ENCODE peak calls at places on chromosome X, in ten cellular contexts. One of them, this sample, is unnamed.
A peak's percentile ranks its signal among the peaks of the same experiment; 100 is the strongest.

GRCh38 chrX:45846328-45846727 is 645.7 kb upstream of the DIPK2B start:
- DNase-seq in right cardiac atrium: no peak
- DNase-seq in IMR-90: no peak
- DNase-seq in SJSA1: no peak
- DNase-seq in naive thymus-derived CD4-positive, alpha-beta T cell: no peak
- DNase-seq in A549: no peak
- DNase-seq in body of pancreas: no peak
- DNase-seq in spleen: no peak
- DNase-seq in effector memory CD4-positive, alpha-beta T cell: no peak
- DNase-seq in astrocyte: no peak
- DNase-seq in this sample: no peak

GRCh38 chrX:150509703-150510102 is 58.7 kb upstream of the MTM1 start:
- DNase-seq in naive thymus-derived CD4-positive, alpha-beta T cell: no peak
- DNase-seq in IMR-90: no peak
- DNase-seq in body of pancreas: peak; percentile 19
- DNase-seq in A549: no peak
- DNase-seq in astrocyte: no peak
- DNase-seq in effector memory CD4-positive, alpha-beta T cell: no peak
- DNase-seq in right cardiac atrium: no peak
- DNase-seq in SJSA1: no peak
- DNase-seq in spleen: no peak
- DNase-seq in this sample: no peak

GRCh38 chrX:111164728-111165127 is 68.7 kb downstream of the PAK3 start:
- DNase-seq in astrocyte: no peak
- DNase-seq in effector memory CD4-positive, alpha-beta T cell: no peak
- DNase-seq in right cardiac atrium: no peak
- DNase-seq in body of pancreas: no peak
- DNase-seq in spleen: no peak
- DNase-seq in A549: peak; percentile 8
- DNase-seq in naive thymus-derived CD4-positive, alpha-beta T cell: no peak
- DNase-seq in IMR-90: peak; percentile 2
- DNase-seq in SJSA1: no peak
- DNase-seq in this sample: peak; percentile 27

GRCh38 chrX:44748014-44748413 is 95.8 kb upstream of the DUSP21 start:
- DNase-seq in spleen: no peak
- DNase-seq in SJSA1: no peak
- DNase-seq in body of pancreas: no peak
- DNase-seq in naive thymus-derived CD4-positive, alpha-beta T cell: no peak
- DNase-seq in effector memory CD4-positive, alpha-beta T cell: no peak
- DNase-seq in A549: peak; percentile 9
- DNase-seq in astrocyte: peak; percentile 35
- DNase-seq in IMR-90: no peak
- DNase-seq in right cardiac atrium: no peak
- DNase-seq in this sample: no peak

GRCh38 chrX:151815461-151815860 is 80.9 kb downstream of the CNGA2 start:
- DNase-seq in spleen: no peak
- DNase-seq in naive thymus-derived CD4-positive, alpha-beta T cell: no peak
- DNase-seq in astrocyte: peak; percentile 76
- DNase-seq in body of pancreas: no peak
- DNase-seq in SJSA1: no peak
- DNase-seq in effector memory CD4-positive, alpha-beta T cell: no peak
- DNase-seq in IMR-90: no peak
- DNase-seq in right cardiac atrium: no peak
- DNase-seq in A549: no peak
- DNase-seq in this sample: no peak

GRCh38 chrX:23871905-23872546 is 35.7 kb downstream of the APOO start:
- DNase-seq in body of pancreas: no peak
- DNase-seq in naive thymus-derived CD4-positive, alpha-beta T cell: no peak
- DNase-seq in spleen: no peak
- DNase-seq in A549: peak; percentile 45
- DNase-seq in effector memory CD4-positive, alpha-beta T cell: no peak
- DNase-seq in astrocyte: no peak
- DNase-seq in IMR-90: no peak
- DNase-seq in SJSA1: no peak
- DNase-seq in right cardiac atrium: no peak
- DNase-seq in this sample: no peak

GRCh38 chrX:36898301-36898700 is 109.9 kb upstream of the FAM47C start:
- DNase-seq in spleen: no peak
- DNase-seq in naive thymus-derived CD4-positive, alpha-beta T cell: no peak
- DNase-seq in SJSA1: no peak
- DNase-seq in A549: peak; percentile 10
- DNase-seq in effector memory CD4-positive, alpha-beta T cell: no peak
- DNase-seq in astrocyte: no peak
- DNase-seq in IMR-90: peak; percentile 0
- DNase-seq in right cardiac atrium: no peak
- DNase-seq in body of pancreas: no peak
- DNase-seq in this sample: peak; percentile 36

GRCh38 chrX:107826286-107827136 is 845 bp downstream of the MID2 start:
- DNase-seq in spleen: peak; percentile 79
- DNase-seq in SJSA1: peak; percentile 42
- DNase-seq in right cardiac atrium: peak; percentile 72
- DNase-seq in astrocyte: peak; percentile 41
- DNase-seq in effector memory CD4-positive, alpha-beta T cell: peak; percentile 4
- DNase-seq in IMR-90: peak; percentile 42
- DNase-seq in naive thymus-derived CD4-positive, alpha-beta T cell: peak; percentile 9
- DNase-seq in body of pancreas: peak; percentile 50
- DNase-seq in A549: peak; percentile 56
- DNase-seq in this sample: peak; percentile 70

GRCh38 chrX:102711872-102712215 is 404 bp upstream of the GPRASP2 start:
- DNase-seq in effector memory CD4-positive, alpha-beta T cell: no peak
- DNase-seq in astrocyte: no peak
- DNase-seq in A549: no peak
- DNase-seq in IMR-90: no peak
- DNase-seq in body of pancreas: no peak
- DNase-seq in SJSA1: no peak
- DNase-seq in right cardiac atrium: no peak
- DNase-seq in naive thymus-derived CD4-positive, alpha-beta T cell: no peak
- DNase-seq in spleen: peak; percentile 71
- DNase-seq in this sample: no peak

GRCh38 chrX:38664285-38664684 is 102.9 kb downstream of the TSPAN7 start:
- DNase-seq in IMR-90: peak; percentile 43
- DNase-seq in effector memory CD4-positive, alpha-beta T cell: no peak
- DNase-seq in astrocyte: peak; percentile 21
- DNase-seq in SJSA1: no peak
- DNase-seq in A549: peak; percentile 49
- DNase-seq in body of pancreas: peak; percentile 14
- DNase-seq in naive thymus-derived CD4-positive, alpha-beta T cell: peak; percentile 1
- DNase-seq in right cardiac atrium: no peak
- DNase-seq in spleen: no peak
- DNase-seq in this sample: peak; percentile 53

GRCh38 chrX:22136711-22137110 is 104.6 kb downstream of the PHEX start:
- DNase-seq in effector memory CD4-positive, alpha-beta T cell: no peak
- DNase-seq in body of pancreas: no peak
- DNase-seq in SJSA1: no peak
- DNase-seq in A549: no peak
- DNase-seq in astrocyte: no peak
- DNase-seq in IMR-90: peak; percentile 7
- DNase-seq in right cardiac atrium: no peak
- DNase-seq in spleen: no peak
- DNase-seq in naive thymus-derived CD4-positive, alpha-beta T cell: no peak
- DNase-seq in this sample: no peak

GRCh38 chrX:106783716-106784115 is 18.8 kb upstream of the TBC1D8B start:
- DNase-seq in A549: no peak
- DNase-seq in SJSA1: no peak
- DNase-seq in right cardiac atrium: no peak
- DNase-seq in IMR-90: no peak
- DNase-seq in effector memory CD4-positive, alpha-beta T cell: no peak
- DNase-seq in body of pancreas: no peak
- DNase-seq in spleen: no peak
- DNase-seq in naive thymus-derived CD4-positive, alpha-beta T cell: no peak
- DNase-seq in astrocyte: no peak
- DNase-seq in this sample: no peak

GRCh38 chrX:24392709-24393108 is 32.3 kb downstream of the SUPT20HL1 start:
- DNase-seq in spleen: no peak
- DNase-seq in A549: no peak
- DNase-seq in body of pancreas: no peak
- DNase-seq in naive thymus-derived CD4-positive, alpha-beta T cell: no peak
- DNase-seq in effector memory CD4-positive, alpha-beta T cell: no peak
- DNase-seq in IMR-90: no peak
- DNase-seq in SJSA1: no peak
- DNase-seq in astrocyte: no peak
- DNase-seq in right cardiac atrium: peak; percentile 71
- DNase-seq in this sample: no peak

GRCh38 chrX:17375631-17376380 is 806 bp downstream of the NHS start:
- DNase-seq in spleen: peak; percentile 71
- DNase-seq in effector memory CD4-positive, alpha-beta T cell: no peak
- DNase-seq in naive thymus-derived CD4-positive, alpha-beta T cell: no peak
- DNase-seq in A549: peak; percentile 48
- DNase-seq in body of pancreas: peak; percentile 31
- DNase-seq in astrocyte: no peak
- DNase-seq in SJSA1: peak; percentile 43
- DNase-seq in IMR-90: peak; percentile 22
- DNase-seq in right cardiac atrium: peak; percentile 73
- DNase-seq in this sample: peak; percentile 69

GRCh38 chrX:331772-332495 is 13.3 kb upstream of the GTPBP6 start:
- DNase-seq in astrocyte: no peak
- DNase-seq in right cardiac atrium: peak; percentile 56
- DNase-seq in SJSA1: no peak
- DNase-seq in spleen: peak; percentile 76
- DNase-seq in IMR-90: no peak
- DNase-seq in effector memory CD4-positive, alpha-beta T cell: no peak
- DNase-seq in body of pancreas: no peak
- DNase-seq in naive thymus-derived CD4-positive, alpha-beta T cell: no peak
- DNase-seq in A549: no peak
- DNase-seq in this sample: no peak

GRCh38 chrX:155070975-155071693 is at the start of the genes BRCC3, CMC4 and MTCP1:
- DNase-seq in effector memory CD4-positive, alpha-beta T cell: peak; percentile 64
- DNase-seq in naive thymus-derived CD4-positive, alpha-beta T cell: peak; percentile 66
- DNase-seq in IMR-90: peak; percentile 79
- DNase-seq in spleen: peak; percentile 96
- DNase-seq in A549: peak; percentile 88
- DNase-seq in astrocyte: peak; percentile 53
- DNase-seq in SJSA1: peak; percentile 76
- DNase-seq in body of pancreas: peak; percentile 86
- DNase-seq in right cardiac atrium: peak; percentile 92
- DNase-seq in this sample: peak; percentile 83

GRCh38 chrX:68838571-68838910 is 9.7 kb downstream of the EFNB1 start:
- DNase-seq in A549: no peak
- DNase-seq in body of pancreas: no peak
- DNase-seq in astrocyte: no peak
- DNase-seq in SJSA1: no peak
- DNase-seq in effector memory CD4-positive, alpha-beta T cell: no peak
- DNase-seq in right cardiac atrium: no peak
- DNase-seq in naive thymus-derived CD4-positive, alpha-beta T cell: no peak
- DNase-seq in spleen: no peak
- DNase-seq in IMR-90: no peak
- DNase-seq in this sample: no peak
- H3K4me1 ChIP-seq in A549: peaks cover 21% of the 10 kb centered on the region
- H3K4me1 ChIP-seq in body of pancreas: peaks cover 17% of the 10 kb centered on the region
- H3K4me1 ChIP-seq in astrocyte: peaks cover 4% of the 10 kb centered on the region
- H3K4me1 ChIP-seq in SJSA1: no peaks in the 10 kb centered on the region
- H3K4me1 ChIP-seq in effector memory CD4-positive, alpha-beta T cell: no peaks in the 10 kb centered on the region
- H3K4me1 ChIP-seq in right cardiac atrium: peaks cover 11% of the 10 kb centered on the region
- H3K4me1 ChIP-seq in naive thymus-derived CD4-positive, alpha-beta T cell: no peaks in the 10 kb centered on the region
- H3K4me1 ChIP-seq in spleen: peaks cover 4% of the 10 kb centered on the region
- H3K4me1 ChIP-seq in IMR-90: peaks cover 3% of the 10 kb centered on the region
- H3K4me1 ChIP-seq in this sample: no peaks in the 10 kb centered on the region

DNA sequence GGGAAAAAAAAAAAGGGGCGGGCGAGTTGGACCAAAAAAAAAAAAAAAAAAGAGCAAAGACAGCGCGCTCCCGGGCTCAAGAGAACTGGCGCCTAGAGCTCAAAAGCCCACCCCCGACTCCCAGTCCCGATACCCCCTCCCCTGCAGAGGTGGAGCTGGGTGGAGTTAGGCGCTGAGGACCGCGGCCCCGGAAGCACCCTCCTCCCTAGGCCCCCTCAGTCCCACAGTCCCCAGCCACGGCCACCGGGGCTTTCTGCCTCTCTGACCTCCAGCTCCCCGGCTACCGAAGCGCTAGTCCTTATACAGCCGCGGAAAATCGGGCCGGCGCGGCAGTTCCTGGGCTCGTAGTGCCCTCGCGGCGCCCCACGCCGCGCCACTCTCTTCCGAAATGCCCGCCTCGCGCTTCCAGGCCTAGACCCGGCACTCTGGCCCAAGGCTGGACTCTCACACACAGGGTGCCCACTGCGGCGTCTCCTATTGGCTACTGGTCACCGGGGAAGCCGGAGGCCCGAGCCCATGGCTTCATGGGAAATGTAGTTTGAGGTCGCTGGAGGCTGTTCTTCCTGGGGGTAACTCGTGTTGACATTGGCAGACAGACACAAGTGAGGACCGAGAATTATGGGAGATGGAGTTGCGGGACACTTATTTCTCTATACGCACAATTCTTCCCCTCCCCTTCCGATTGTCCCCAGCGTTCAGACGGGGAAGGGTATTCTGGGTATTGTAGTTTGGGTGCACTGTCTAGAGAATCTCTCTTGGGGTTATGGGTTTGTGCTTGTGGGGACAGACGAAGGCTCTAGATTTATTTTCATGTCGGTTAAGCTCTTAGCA is at the start of gene ENOX2:
- DNase-seq in right cardiac atrium: peak; percentile 95
- DNase-seq in IMR-90: peak; percentile 96
- DNase-seq in spleen: peak; percentile 96
- DNase-seq in body of pancreas: peak; percentile 93
- DNase-seq in effector memory CD4-positive, alpha-beta T cell: peak; percentile 69
- DNase-seq in A549: peak; percentile 97
- DNase-seq in astrocyte: peak; percentile 95
- DNase-seq in SJSA1: peak; percentile 93
- DNase-seq in naive thymus-derived CD4-positive, alpha-beta T cell: peak; percentile 83
- DNase-seq in this sample: peak; percentile 99
- H3K27ac ChIP-seq in right cardiac atrium: peak within 1 kb of the TSS; percentile 96
- H3K27ac ChIP-seq in IMR-90: peak within 1 kb of the TSS; percentile 85
- H3K27ac ChIP-seq in spleen: no peak within 1 kb of the TSS
- H3K27ac ChIP-seq in body of pancreas: peak within 1 kb of the TSS; percentile 73
- H3K27ac ChIP-seq in effector memory CD4-positive, alpha-beta T cell: peak within 1 kb of the TSS; percentile 82
- H3K27ac ChIP-seq in A549: peak within 1 kb of the TSS; percentile 90
- H3K27ac ChIP-seq in astrocyte: peak within 1 kb of the TSS; percentile 81
- H3K27ac ChIP-seq in SJSA1: peak within 1 kb of the TSS; percentile 95
- H3K27ac ChIP-seq in naive thymus-derived CD4-positive, alpha-beta T cell: peak within 1 kb of the TSS; percentile 93
- H3K27ac ChIP-seq in this sample: peak within 1 kb of the TSS; percentile 96

DNA sequence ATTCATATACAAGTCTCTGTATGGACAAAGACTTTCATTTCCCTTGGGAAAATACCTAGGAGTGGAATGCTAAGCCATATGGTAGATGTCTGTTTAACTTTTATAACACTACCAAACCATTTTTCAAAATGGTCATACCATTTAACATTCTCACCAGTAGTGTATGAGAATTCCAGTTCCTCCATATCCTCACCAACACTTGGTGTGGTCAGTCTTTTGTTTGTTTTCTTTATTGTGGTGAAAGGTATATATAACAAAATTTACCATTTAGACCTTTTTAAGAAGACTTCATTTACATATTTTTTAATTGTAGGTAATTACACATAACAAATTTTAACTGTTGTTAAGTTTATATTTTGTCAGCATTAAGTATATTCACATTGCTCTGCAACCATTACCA is 12.7 kb upstream of the APLN start:
- DNase-seq in effector memory CD4-positive, alpha-beta T cell: no peak
- DNase-seq in naive thymus-derived CD4-positive, alpha-beta T cell: no peak
- DNase-seq in right cardiac atrium: no peak
- DNase-seq in astrocyte: no peak
- DNase-seq in A549: no peak
- DNase-seq in body of pancreas: no peak
- DNase-seq in spleen: no peak
- DNase-seq in SJSA1: no peak
- DNase-seq in IMR-90: no peak
- DNase-seq in this sample: no peak
- H3K4me1 ChIP-seq in effector memory CD4-positive, alpha-beta T cell: no peaks in the 10 kb centered on the region
- H3K4me1 ChIP-seq in naive thymus-derived CD4-positive, alpha-beta T cell: no peaks in the 10 kb centered on the region
- H3K4me1 ChIP-seq in right cardiac atrium: peaks cover 2% of the 10 kb centered on the region
- H3K4me1 ChIP-seq in astrocyte: peaks cover 19% of the 10 kb centered on the region
- H3K4me1 ChIP-seq in A549: peaks cover 20% of the 10 kb centered on the region
- H3K4me1 ChIP-seq in body of pancreas: no peaks in the 10 kb centered on the region
- H3K4me1 ChIP-seq in spleen: no peaks in the 10 kb centered on the region
- H3K4me1 ChIP-seq in SJSA1: peaks cover 44% of the 10 kb centered on the region
- H3K4me1 ChIP-seq in IMR-90: peaks cover 5% of the 10 kb centered on the region
- H3K4me1 ChIP-seq in this sample: no peaks in the 10 kb centered on the region

GRCh38 chrX:9923357-9923756 is 43.8 kb upstream of the CLDN34 start:
- DNase-seq in spleen: no peak
- DNase-seq in effector memory CD4-positive, alpha-beta T cell: no peak
- DNase-seq in naive thymus-derived CD4-positive, alpha-beta T cell: no peak
- DNase-seq in IMR-90: no peak
- DNase-seq in astrocyte: no peak
- DNase-seq in A549: no peak
- DNase-seq in body of pancreas: no peak
- DNase-seq in SJSA1: no peak
- DNase-seq in right cardiac atrium: no peak
- DNase-seq in this sample: no peak
- H3K27ac ChIP-seq in spleen: no peak overlapping the region
- H3K27ac ChIP-seq in effector memory CD4-positive, alpha-beta T cell: no peak overlapping the region
- H3K27ac ChIP-seq in naive thymus-derived CD4-positive, alpha-beta T cell: no peak overlapping the region
- H3K27ac ChIP-seq in IMR-90: no peak overlapping the region
- H3K27ac ChIP-seq in astrocyte: no peak overlapping the region
- H3K27ac ChIP-seq in A549: no peak overlapping the region
- H3K27ac ChIP-seq in body of pancreas: no peak overlapping the region
- H3K27ac ChIP-seq in SJSA1: no peak overlapping the region
- H3K27ac ChIP-seq in right cardiac atrium: no peak overlapping the region
- H3K27ac ChIP-seq in this sample: no peak overlapping the region